ENCODE peak calls at places on chromosomes 6 and 20, in five cellular contexts. Q is HepG2, X is K562, M is SK-N-SH, O is HCT116. F is an unnamed sample.

GRCh38 chr6:40276176-40276575 is 311.0 kb downstream of the LRFN2 start:
- DNase-seq in Q (no peak), X (no peak), M (peak; percentile 36), O (no peak), F (no peak)

GRCh38 chr6:35392773-35393672 is 50.7 kb downstream of the PPARD start:
- DNase-seq in Q (peak; percentile 28), X (peak; percentile 50), M (no peak), O (no peak), F (no peak)

GRCh38 chr6:130995783-130996447 is 67.1 kb downstream of the EPB41L2 start:
- DNase-seq in Q (no peak), X (no peak), M (no peak), O (no peak), F (no peak)

GRCh38 chr6:165883851-165884640 is 221.0 kb upstream of the PDE10A start:
- DNase-seq in Q (no peak), X (no peak), M (no peak), O (no peak), F (no peak)

GRCh38 chr6:27275025-27275956 is 27.8 kb downstream of the PRSS16 start:
- DNase-seq in Q (no peak), X (peak; percentile 83), M (peak; percentile 36), O (peak; percentile 38), F (no peak)

GRCh38 chr20:20743511-20744169 is 31.2 kb upstream of the RALGAPA2 start:
- DNase-seq in Q (peak; percentile 57), X (no peak), M (no peak), O (no peak), F (no peak)

GRCh38 chr6:31834704-31835375 is 7.3 kb downstream of the HSPA1B start:
- DNase-seq in Q (peak; percentile 77), X (peak; percentile 80), M (peak; percentile 87), O (peak; percentile 51), F (no peak)

GRCh38 chr20:63232235-63233060 is 3.3 kb upstream of the BIRC7 start:
- DNase-seq in Q (no peak), X (no peak), M (no peak), O (peak; percentile 72), F (no peak)

GRCh38 chr20:64101731-64102621 is 5.4 kb downstream of the NPBWR2 start:
- DNase-seq in Q (no peak), X (peak; percentile 95), M (peak; percentile 94), O (no peak), F (no peak)

GRCh38 chr6:129317931-129318820 is 391.8 kb downstream of the ARHGAP18 start:
- DNase-seq in Q (no peak), X (no peak), M (no peak), O (no peak), F (peak; percentile 8)

GRCh38 chr6:132070356-132070755 is 119.2 kb upstream of the CCN2 start:
- DNase-seq in Q (no peak), X (no peak), M (no peak), O (no peak), F (no peak)

GRCh38 chr6:149834513-149835481 is 29.4 kb downstream of the LRP11 start:
- DNase-seq in Q (peak; percentile 64), X (peak; percentile 67), M (peak; percentile 62), O (peak; percentile 72), F (peak; percentile 58)

GRCh38 chr20:40009542-40009941 is 679.5 kb downstream of the MAFB start:
- DNase-seq in Q (no peak), X (no peak), M (no peak), O (no peak), F (no peak)

GRCh38 chr20:53599910-53600632 is 6.4 kb upstream of the ZNF217 start:
- DNase-seq in Q (no peak), X (no peak), M (no peak), O (no peak), F (no peak)

GRCh38 chr20:53157443-53158408 is 185.6 kb downstream of the TSHZ2 start:
- DNase-seq in Q (peak; percentile 72), X (peak; percentile 59), M (no peak), O (peak; percentile 72), F (no peak)

GRCh38 chr6:148455674-148456559 is 113.3 kb downstream of the SASH1 start:
- DNase-seq in Q (no peak), X (no peak), M (no peak), O (no peak), F (no peak)

GRCh38 chr20:6466065-6466810 is 301.2 kb upstream of the BMP2 start:
- DNase-seq in Q (peak; percentile 68), X (no peak), M (no peak), O (no peak), F (no peak)

GRCh38 chr6:157343732-157344131 is 20.4 kb upstream of the TMEM242 start:
- DNase-seq in Q (peak; percentile 59), X (no peak), M (no peak), O (no peak), F (no peak)

GRCh38 chr6:103002282-103002681 is 1608.8 kb downstream of the GRIK2 start:
- DNase-seq in Q (no peak), X (no peak), M (no peak), O (no peak), F (no peak)

GRCh38 chr6:41072836-41073202 is at the start of gene NFYA:
- DNase-seq in Q (no peak), X (peak; percentile 93), M (peak; percentile 93), O (no peak), F (peak; percentile 95)

DNA sequence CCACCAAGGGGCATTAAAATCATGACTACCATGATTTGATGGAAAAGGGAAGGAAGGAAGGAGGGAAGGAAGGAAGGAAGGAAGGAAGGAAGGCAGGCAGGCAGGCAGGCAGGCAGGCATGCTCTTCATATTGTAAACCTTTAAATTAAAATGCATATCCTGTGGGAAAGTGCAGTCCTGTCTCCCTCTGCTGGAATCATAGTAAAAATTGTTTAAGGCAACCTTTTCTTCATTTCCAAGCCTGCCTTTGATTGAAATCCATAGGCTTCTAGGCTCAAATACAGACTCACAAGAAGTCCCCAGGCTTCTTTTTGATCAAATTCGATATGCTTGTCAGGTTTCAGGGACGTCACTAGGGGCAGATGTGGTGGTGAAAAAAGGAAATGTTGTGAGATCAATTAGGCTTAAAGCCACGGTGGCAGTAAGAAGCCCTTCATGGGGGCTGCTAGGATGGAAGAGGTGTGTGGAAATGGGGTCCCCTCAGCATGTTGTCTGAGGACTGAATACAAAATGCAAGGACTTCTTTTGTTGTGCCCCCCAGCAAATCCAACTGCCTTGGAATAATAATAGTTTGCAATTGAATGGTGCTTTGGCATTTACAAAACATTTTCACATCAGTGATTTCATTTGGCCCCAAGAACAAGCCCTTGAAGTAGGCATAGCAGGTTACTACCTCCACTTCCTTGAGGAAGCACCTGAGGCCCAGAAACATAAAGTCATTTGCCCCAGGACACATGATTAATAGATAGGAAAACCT is 25.6 kb upstream of the GABRR1 start:
- DNase-seq in Q (peak; percentile 44), X (no peak), M (peak; percentile 61), O (peak; percentile 59), F (peak; percentile 70)
- TF ChIP-seq JUND in Q (no peak), X (no peak), M (no peak), O (no peak), F (no peak)

GRCh38 chr6:28884423-28885148 is 39.2 kb downstream of the TRIM27 start:
- DNase-seq in Q (peak; percentile 51), X (no peak), M (peak; percentile 39), O (no peak), F (no peak)
- TF ChIP-seq JUND in Q (no peak), X (no peak), M (no peak), O (no peak), F (no peak)

DNA sequence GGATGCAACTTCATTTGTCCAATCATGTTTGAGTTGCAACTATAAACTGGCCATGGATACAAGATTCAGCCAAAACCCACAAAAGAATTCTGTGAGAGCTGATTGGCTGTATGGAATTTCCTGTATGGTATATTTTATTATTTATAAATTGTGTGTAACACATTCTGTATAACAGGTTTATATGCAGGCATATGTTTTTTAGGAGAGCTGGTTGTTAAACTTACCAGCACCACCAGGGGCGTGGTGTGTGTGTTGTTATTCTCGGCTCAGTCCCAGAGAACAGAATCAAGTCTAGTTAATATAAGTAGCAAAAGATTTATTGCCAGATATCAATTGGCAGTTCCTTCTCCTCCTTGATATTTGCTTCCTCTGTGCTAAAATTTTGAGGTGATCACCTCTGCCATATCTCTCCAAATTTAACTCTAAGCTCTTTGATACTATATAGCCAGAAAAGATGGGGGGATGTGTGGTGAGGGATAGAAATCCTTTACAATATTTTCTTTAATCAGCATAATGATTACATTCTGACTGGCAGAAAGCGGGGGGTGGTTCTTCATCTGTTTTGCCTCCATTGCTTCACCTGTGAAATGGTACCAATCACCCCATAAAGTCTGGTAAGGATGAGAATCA is 22.9 kb downstream of the CNBD2 start:
- DNase-seq in Q (peak; percentile 35), X (peak; percentile 50), M (peak; percentile 49), O (peak; percentile 22), F (peak; percentile 62)
- TF ChIP-seq JUND in Q (no peak), X (no peak), M (no peak), O (no peak), F (no peak)

GRCh38 chr20:50447817-50448216 is 62.4 kb upstream of the PTPN1 start:
- DNase-seq in Q (no peak), X (no peak), M (no peak), O (no peak), F (no peak)
- TF ChIP-seq JUND in Q (no peak), X (no peak), M (no peak), O (no peak), F (no peak)

DNA sequence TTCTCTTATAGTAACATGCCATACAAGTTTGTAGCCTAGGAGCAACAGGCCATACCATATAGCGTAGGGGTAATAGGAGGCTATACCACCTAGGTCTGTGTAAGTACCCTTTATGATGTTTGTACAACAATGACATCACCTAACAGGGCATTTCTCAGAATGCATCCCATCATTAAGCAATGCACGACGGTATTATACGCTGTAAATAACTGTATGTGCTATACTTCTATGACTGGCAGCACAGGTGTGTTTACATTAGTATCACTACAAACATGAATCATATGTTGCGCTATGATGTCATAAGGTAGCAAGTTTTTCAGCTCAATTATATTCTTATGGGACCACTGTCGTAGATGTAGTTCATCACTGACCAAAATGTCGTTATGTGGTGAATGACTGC is 31.0 kb downstream of the ADNP start:
- DNase-seq in Q (no peak), X (no peak), M (no peak), O (no peak), F (no peak)
- TF ChIP-seq JUND in Q (no peak), X (no peak), M (no peak), O (no peak), F (no peak)